ENCODE peak calls at places on chromosome 21, in four cellular contexts. U is MM.1S, Y is SK-N-SH, E is PC-3. I is an unnamed sample.
A peak's percentile ranks its signal among the peaks of the same experiment; 100 is the strongest.

GRCh38 chr21:29104239-29104708 is 26.2 kb upstream of the MAP3K7CL start:
- DNase-seq in E (no peak), U (no peak), Y (no peak), I (peak; percentile 82)

GRCh38 chr21:15289896-15290841 is 225.4 kb upstream of the NRIP1 start:
- DNase-seq in E (no peak), Y (peak; percentile 58), U (peak; percentile 91), I (peak; percentile 87)

GRCh38 chr21:33412832-33413519 is 9.8 kb downstream of the IFNGR2 start:
- DNase-seq in Y (no peak), U (peak; percentile 62), E (no peak), I (no peak)

GRCh38 chr21:33374080-33374873 is 28.9 kb upstream of the IFNGR2 start:
- DNase-seq in U (peak; percentile 86), Y (peak; percentile 45), E (peak; percentile 90), I (peak; percentile 35)

GRCh38 chr21:29342394-29342957 is 43.8 kb downstream of the BACH1 start:
- DNase-seq in U (no peak), Y (peak; percentile 14), E (peak; percentile 96), I (no peak)

GRCh38 chr21:8991968-8992621 is 1529.3 kb upstream of the TPTE start:
- DNase-seq in E (peak; percentile 1), U (no peak), Y (no peak), I (no peak)

GRCh38 chr21:42331660-42332059 is 16.5 kb upstream of the TFF3 start:
- DNase-seq in U (no peak), Y (no peak), E (no peak), I (no peak)

GRCh38 chr21:26686278-26686677 is 113.2 kb upstream of the CYYR1 start:
- DNase-seq in U (peak; percentile 89), Y (peak; percentile 17), E (peak; percentile 62), I (no peak)

GRCh38 chr21:28431527-28432200 is 561.0 kb downstream of the LTN1 start:
- DNase-seq in U (no peak), E (peak; percentile 34), Y (no peak), I (no peak)

GRCh38 chr21:33403128-33403785 is at the start of gene IFNGR2:
- DNase-seq in Y (peak; percentile 88), E (peak; percentile 27), U (peak; percentile 64), I (peak; percentile 77)

GRCh38 chr21:41783476-41784150 is 16.8 kb upstream of the RIPK4 start:
- DNase-seq in U (no peak), E (peak; percentile 100), Y (no peak), I (no peak)

GRCh38 chr21:26717146-26717739 is 128.0 kb downstream of the ADAMTS1 start:
- DNase-seq in Y (peak; percentile 24), E (peak; percentile 60), U (peak; percentile 27), I (no peak)

GRCh38 chr21:15333943-15334342 is 269.1 kb upstream of the NRIP1 start:
- DNase-seq in E (no peak), U (no peak), Y (no peak), I (no peak)

GRCh38 chr21:42237577-42237976 is 18.6 kb downstream of the ABCG1 start:
- DNase-seq in E (no peak), U (no peak), Y (no peak), I (no peak)

GRCh38 chr21:41923641-41924342 is 30.0 kb downstream of the C2CD2 start:
- DNase-seq in Y (no peak), E (no peak), U (no peak), I (no peak)

GRCh38 chr21:37502947-37503346 is 136.4 kb downstream of the DYRK1A start:
- DNase-seq in Y (no peak), E (no peak), U (no peak), I (no peak)

GRCh38 chr21:26469789-26470188 is 103.3 kb downstream of the CYYR1 start:
- DNase-seq in E (peak; percentile 71), U (no peak), Y (no peak), I (no peak)

GRCh38 chr21:24436236-24436635 is 1171.0 kb downstream of the MRPL39 start:
- DNase-seq in Y (no peak), E (no peak), U (peak; percentile 15), I (no peak)

GRCh38 chr21:42248783-42249597 is 30.1 kb downstream of the ABCG1 start:
- DNase-seq in E (no peak), U (peak; percentile 46), Y (no peak), I (no peak)

GRCh38 chr21:27831821-27832569 is 865.1 kb upstream of the ADAMTS5 start:
- DNase-seq in Y (no peak), E (no peak), U (no peak), I (no peak)

GRCh38 chr21:32533611-32534010 is 51.7 kb downstream of the TCP10L start:
- DNase-seq in U (no peak), Y (no peak), E (no peak), I (no peak)

GRCh38 chr21:41135715-41136114 is 32.2 kb upstream of the BACE2 start:
- DNase-seq in Y (no peak), U (no peak), E (no peak), I (no peak)

GRCh38 chr21:41754481-41754891 is 12.4 kb downstream of the RIPK4 start:
- DNase-seq in E (no peak), U (no peak), Y (no peak), I (peak; percentile 43)

GRCh38 chr21:23694396-23694795 is 1912.9 kb downstream of the MRPL39 start:
- DNase-seq in Y (no peak), U (no peak), E (peak; percentile 19), I (no peak)

GRCh38 chr21:42403611-42404231 is at the start of gene UBASH3A:
- DNase-seq in U (no peak), E (peak; percentile 19), Y (no peak), I (no peak)

GRCh38 chr21:39114871-39115658 is 68.2 kb downstream of the PSMG1 start:
- DNase-seq in U (no peak), Y (no peak), E (peak; percentile 66), I (no peak)

GRCh38 chr21:18000961-18001522 is 181.9 kb upstream of the C21orf91 start:
- DNase-seq in U (no peak), E (no peak), Y (no peak), I (no peak)

GRCh38 chr21:32574946-32575925 is 10.1 kb downstream of the TCP10L start:
- DNase-seq in Y (no peak), E (no peak), U (no peak), I (no peak)

GRCh38 chr21:25385912-25386474 is 221.3 kb downstream of the MRPL39 start:
- DNase-seq in Y (peak; percentile 47), U (peak; percentile 36), E (peak; percentile 90), I (peak; percentile 78)

GRCh38 chr21:28908351-28908750 is 84.3 kb downstream of the LTN1 start:
- DNase-seq in E (no peak), U (no peak), Y (no peak), I (no peak)

GRCh38 chr21:25373126-25374082 is 233.9 kb downstream of the MRPL39 start:
- DNase-seq in Y (no peak), U (no peak), E (peak; percentile 65), I (peak; percentile 41)

GRCh38 chr21:41167348-41168342 is at the start of gene BACE2:
- DNase-seq in Y (peak; percentile 70), U (peak; percentile 86), E (peak; percentile 74), I (peak; percentile 81)

GRCh38 chr21:26118928-26119540 is 51.5 kb downstream of the APP start:
- DNase-seq in E (no peak), U (no peak), Y (no peak), I (no peak)

GRCh38 chr21:28884481-28884880 is 108.2 kb downstream of the LTN1 start:
- DNase-seq in Y (peak; percentile 17), U (peak; percentile 32), E (peak; percentile 23), I (no peak)

GRCh38 chr21:42164064-42164789 is 54.7 kb upstream of the ABCG1 start:
- DNase-seq in U (peak; percentile 66), E (peak; percentile 44), Y (peak; percentile 52), I (peak; percentile 44)

GRCh38 chr21:26844258-26845065 is 747 bp downstream of the ADAMTS1 start:
- DNase-seq in E (peak; percentile 33), U (peak; percentile 45), Y (peak; percentile 73), I (peak; percentile 74)

GRCh38 chr21:46056450-46056903 is 41.4 kb upstream of the COL6A2 start:
- DNase-seq in Y (no peak), E (no peak), U (no peak), I (no peak)

GRCh38 chr21:46040707-46041106 is 57.2 kb upstream of the COL6A2 start:
- DNase-seq in Y (no peak), U (no peak), E (no peak), I (no peak)

DNA sequence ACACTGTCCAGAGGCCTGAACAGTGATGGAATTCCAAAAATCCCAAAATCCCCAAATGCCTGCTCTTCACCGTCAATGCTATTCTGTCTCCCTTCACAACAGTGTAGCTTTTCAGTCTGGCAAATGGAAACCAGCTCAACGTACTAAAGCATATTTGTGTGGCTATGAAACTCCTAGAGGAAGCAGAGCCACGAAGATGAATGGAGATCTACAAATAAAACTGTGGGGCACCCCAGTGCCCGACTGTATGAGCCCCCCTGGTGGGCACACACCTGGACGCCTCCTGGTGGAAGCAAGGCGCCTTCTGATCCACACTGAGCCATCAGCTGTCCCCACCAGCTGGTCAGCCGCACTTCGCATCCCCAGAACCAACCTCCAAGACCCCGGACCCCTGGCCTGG is 129.1 kb upstream of the SOD1 start:
- DNase-seq in Y (peak; percentile 38), U (no peak), E (no peak), I (no peak)
- H3K9ac ChIP-seq in Y (no peak overlapping the region), U (no peak overlapping the region), E (no peak overlapping the region), I (no peak overlapping the region)

GRCh38 chr21:16570856-16571255 is 841.1 kb downstream of the USP25 start:
- DNase-seq in E (no peak), U (no peak), Y (no peak), I (no peak)
- H3K27ac ChIP-seq in E (peak overlapping the region; percentile 0), U (no peak overlapping the region), Y (no peak overlapping the region), I (no peak overlapping the region)

DNA sequence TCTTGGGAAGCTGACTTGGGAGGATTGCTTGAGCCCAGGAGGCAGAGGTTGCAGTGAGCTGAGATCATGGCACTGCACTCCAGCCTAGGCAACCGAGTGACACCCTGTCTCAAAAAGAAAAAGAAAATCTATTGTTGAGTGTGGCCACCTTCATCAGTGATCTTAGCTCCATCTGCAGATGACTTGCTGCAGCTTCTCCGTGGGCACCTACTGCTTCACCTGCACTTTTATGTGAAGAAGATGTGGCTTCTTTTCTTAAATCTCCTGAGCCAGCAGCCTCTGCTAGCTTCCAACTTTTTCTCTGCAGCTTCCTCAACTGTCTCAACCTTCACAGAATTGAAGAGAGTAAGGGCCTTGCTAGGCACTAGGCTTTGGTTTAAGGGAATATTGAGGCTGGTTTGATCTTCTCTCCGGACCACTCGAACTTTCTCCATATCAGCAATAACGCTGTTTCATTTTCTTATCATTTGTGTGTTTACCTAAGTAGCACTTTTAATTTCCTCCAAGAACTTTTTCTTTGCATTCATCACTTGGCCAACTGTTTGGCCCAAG is 28.0 kb downstream of the AGPAT3 start:
- DNase-seq in E (no peak), Y (no peak), U (no peak), I (no peak)
- TF ChIP-seq EZH2phosphoT487 in E (no peak), Y (no peak), U (no peak), I (no peak)

DNA sequence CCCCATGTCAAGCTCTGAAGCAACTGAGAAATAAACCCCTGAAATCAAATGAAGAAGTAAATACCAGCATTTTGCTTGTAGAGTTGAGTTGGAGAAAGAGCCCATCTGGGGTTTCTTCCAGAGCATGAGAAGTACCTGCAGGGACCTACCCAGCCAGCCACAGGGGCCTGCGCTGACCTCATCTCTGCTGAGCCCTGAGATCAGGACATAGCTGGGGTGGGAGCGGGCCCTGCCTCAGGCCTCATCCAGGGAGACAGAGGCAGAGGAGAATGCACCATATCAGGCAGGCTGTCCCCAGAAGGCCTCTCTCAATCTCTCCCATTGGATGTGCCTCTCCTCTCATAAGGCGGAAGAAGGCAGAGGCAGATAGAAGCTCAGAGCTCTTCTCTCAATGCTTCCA is 27.6 kb downstream of the RUNX1 start:
- DNase-seq in Y (no peak), U (no peak), E (no peak), I (no peak)
- H3K9ac ChIP-seq in Y (no peak overlapping the region), U (no peak overlapping the region), E (no peak overlapping the region), I (no peak overlapping the region)